ENCODE peak calls at places on chromosomes 4 and X, in seven cellular contexts. R is vagina, D is dorsolateral prefrontal cortex, U is tibial artery, E is gastrocnemius medialis, J is psoas muscle, L is AG04450. G is an unnamed sample.

GRCh38 chrX:121782976-121783375 is 735.6 kb downstream of the GLUD2 start:
- DNase-seq in R (no peak), D (no peak), U (no peak), E (no peak), J (no peak), L (no peak), G (no peak)

GRCh38 chr4:21697583-21697982 is 251.0 kb downstream of the KCNIP4 start:
- DNase-seq in R (no peak), D (peak), U (no peak), E (no peak), J (no peak), L (no peak), G (no peak)

GRCh38 chrX:129115935-129116334 is 407.4 kb downstream of the SMARCA1 start:
- DNase-seq in R (no peak), D (no peak), U (no peak), E (no peak), J (no peak), L (no peak), G (no peak)

GRCh38 chr4:41369680-41370079 is 113.0 kb downstream of the UCHL1 start:
- DNase-seq in R (no peak), D (no peak), U (peak), E (peak), J (peak), L (no peak), G (peak)

GRCh38 chr4:7183161-7183560 is 9.2 kb upstream of the SORCS2 start:
- DNase-seq in R (no peak), D (no peak), U (peak), E (no peak), J (no peak), L (no peak), G (no peak)

GRCh38 chr4:165370530-165370929 is 8.3 kb upstream of the CPE start:
- DNase-seq in R (no peak), D (no peak), U (no peak), E (no peak), J (no peak), L (no peak), G (no peak)

GRCh38 chr4:865121-865465 is 39.2 kb upstream of the CPLX1 start:
- DNase-seq in R (no peak), D (no peak), U (no peak), E (no peak), J (no peak), L (no peak), G (peak)

GRCh38 chrX:40470830-40471429 is 109.8 kb upstream of the ATP6AP2 start:
- DNase-seq in R (no peak), D (no peak), U (no peak), E (no peak), J (no peak), L (no peak), G (no peak)

GRCh38 chrX:63506320-63506719 is 155.2 kb upstream of the SPIN4 start:
- DNase-seq in R (no peak), D (no peak), U (no peak), E (no peak), J (no peak), L (no peak), G (no peak)

GRCh38 chr4:185332575-185333464 is 62.9 kb downstream of the LRP2BP start:
- DNase-seq in R (no peak), D (no peak), U (no peak), E (no peak), J (no peak), L (no peak), G (no peak)

GRCh38 chr4:80184791-80185756 is 12.2 kb upstream of the PRDM8 start:
- DNase-seq in R (no peak), D (no peak), U (peak), E (no peak), J (no peak), L (no peak), G (no peak)

GRCh38 chr4:142474398-142475087 is 371.6 kb downstream of the INPP4B start:
- DNase-seq in R (no peak), D (no peak), U (no peak), E (no peak), J (no peak), L (no peak), G (no peak)

GRCh38 chr4:8838911-8839431 is 32.7 kb downstream of the HMX1 start:
- DNase-seq in R (no peak), D (peak), U (peak), E (no peak), J (peak), L (no peak), G (no peak)

GRCh38 chr4:133377286-133377685 is 228.2 kb downstream of the PCDH10 start:
- DNase-seq in R (no peak), D (no peak), U (no peak), E (no peak), J (no peak), L (no peak), G (no peak)

GRCh38 chr4:141425124-141425523 is 204.4 kb downstream of the ZNF330 start:
- DNase-seq in R (no peak), D (no peak), U (no peak), E (no peak), J (no peak), L (peak), G (no peak)

GRCh38 chrX:12673487-12673886 is 117.7 kb upstream of the PRPS2 start:
- DNase-seq in R (no peak), D (no peak), U (no peak), E (no peak), J (no peak), L (no peak), G (no peak)

DNA sequence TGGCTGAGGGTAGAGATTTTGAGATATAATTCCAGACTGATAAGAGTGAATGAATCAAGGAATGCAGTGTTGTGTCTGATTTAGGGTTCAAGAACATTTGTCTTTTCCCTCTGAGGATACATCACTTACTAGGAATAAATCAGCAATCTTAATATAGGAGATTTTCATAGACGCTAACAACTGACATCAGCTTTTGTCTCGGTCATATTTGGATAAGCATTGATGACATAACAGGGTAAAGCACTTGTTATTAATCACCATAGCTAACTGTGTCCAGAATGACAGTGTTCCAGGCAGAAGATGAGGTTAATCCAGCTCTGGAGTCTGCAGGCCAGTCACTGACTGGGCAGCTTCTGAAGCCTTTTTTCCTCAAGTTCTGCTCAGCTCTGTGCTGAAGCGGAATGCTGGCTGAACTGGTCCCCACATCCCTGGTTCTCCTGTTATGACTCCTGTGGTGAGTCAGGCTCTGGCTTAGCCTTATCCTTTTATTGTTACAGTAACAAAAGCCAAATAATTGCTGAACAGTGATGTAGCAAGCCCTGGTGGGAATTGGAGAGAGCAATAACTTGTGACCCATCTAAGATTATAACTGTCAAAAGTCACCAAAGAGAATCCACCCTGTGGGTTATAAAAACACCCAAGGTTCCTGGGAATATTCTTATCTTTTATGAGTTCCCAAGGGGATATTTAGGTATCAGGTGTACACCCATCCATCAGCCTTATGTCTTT is 41.8 kb downstream of the FNIP2 start:
- DNase-seq in R (peak), D (no peak), U (peak), E (peak), J (peak), L (peak), G (peak)
- H3K4me3 ChIP-seq in R (peak), D (no peak), U (peak), E (peak), J (peak), L (peak), G (no peak)

DNA sequence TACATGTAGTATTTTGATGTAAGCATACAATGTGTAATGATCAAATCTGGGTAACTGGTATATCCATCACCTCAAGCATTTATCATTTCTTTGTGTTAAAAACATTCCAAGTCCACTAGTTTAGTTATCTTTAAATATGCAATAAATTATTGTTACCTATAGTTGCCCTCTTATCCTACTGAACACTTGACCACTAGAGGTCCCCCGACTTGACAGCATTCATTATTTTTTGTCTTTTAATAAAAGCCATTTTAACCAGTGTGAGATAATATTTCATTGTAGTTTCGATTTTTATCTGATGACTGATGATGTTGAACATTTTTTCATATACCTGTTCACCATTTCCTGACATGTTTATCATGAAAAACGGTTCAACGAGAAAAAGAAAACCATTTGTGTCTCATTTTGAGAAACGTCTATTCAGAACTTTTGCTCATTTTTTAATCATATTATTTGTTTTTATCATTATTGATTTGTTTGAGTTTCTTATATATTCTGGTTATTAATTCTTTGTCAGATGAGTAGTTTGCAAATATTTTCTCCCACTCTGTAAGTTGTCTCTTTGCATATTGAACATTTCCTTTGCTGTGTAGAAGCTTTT is 199.0 kb upstream of the CXXC4 start:
- DNase-seq in R (no peak), D (no peak), U (no peak), E (no peak), J (no peak), L (no peak), G (no peak)
- TF ChIP-seq CTCF in R (no peak), D (no peak), U (no peak), E (no peak), J (no peak), L (peak), G (peak)

GRCh38 chr4:181536196-181536746 is 706.9 kb upstream of the TENM3 start:
- DNase-seq in R (no peak), D (no peak), U (no peak), E (no peak), J (no peak), L (no peak), G (no peak)

GRCh38 chr4:181541396-181541795 is 701.8 kb upstream of the TENM3 start:
- DNase-seq in R (no peak), D (no peak), U (no peak), E (no peak), J (no peak), L (peak), G (no peak)

GRCh38 chr4:181538435-181538834 is 704.8 kb upstream of the TENM3 start:
- DNase-seq in R (no peak), D (no peak), U (no peak), E (no peak), J (no peak), L (no peak), G (no peak)

DNA sequence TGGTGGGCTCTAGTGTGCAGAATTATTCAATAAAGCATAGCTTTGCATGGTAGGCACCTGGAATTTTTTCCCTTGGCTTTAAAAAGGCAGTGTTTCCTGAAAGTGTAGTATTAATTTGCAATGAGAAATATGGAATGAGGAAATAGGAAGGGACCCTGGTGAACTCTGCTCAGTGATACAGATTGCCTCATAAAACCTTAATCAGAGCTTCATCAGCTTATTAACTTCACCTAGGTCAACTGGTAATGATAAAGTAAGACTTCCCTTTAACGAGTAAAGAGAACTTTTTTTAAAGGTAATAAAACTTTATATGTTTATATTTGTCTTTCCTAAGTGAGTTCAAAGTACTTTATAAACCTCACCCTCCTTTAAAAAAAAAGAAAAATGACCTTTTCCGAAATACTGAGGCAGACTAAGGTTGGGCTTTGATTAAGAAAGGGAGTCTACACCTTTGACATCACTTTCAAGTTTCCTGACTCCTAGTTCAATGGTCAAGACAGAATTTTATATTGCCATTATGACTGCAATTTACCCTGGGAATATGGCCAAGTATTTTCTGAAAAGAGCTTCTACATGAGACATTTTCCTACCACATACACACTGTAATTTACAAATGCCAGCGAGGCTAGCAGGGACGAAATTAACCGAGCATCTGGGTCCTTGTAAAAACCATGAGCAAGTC is 706.3 kb upstream of the TENM3 start:
- DNase-seq in R (no peak), D (no peak), U (no peak), E (no peak), J (no peak), L (no peak), G (no peak)
- H3K4me3 ChIP-seq in R (no peak), D (no peak), U (no peak), E (no peak), J (no peak), L (no peak), G (no peak)

GRCh38 chrX:112760697-112761096 is 79.9 kb downstream of the AMOT start:
- DNase-seq in R (no peak), D (no peak), U (no peak), E (no peak), J (no peak), L (no peak), G (no peak)
- TF ChIP-seq CTCF in R (no peak), D (no peak), U (no peak), E (no peak), J (peak), L (peak), G (peak)

DNA sequence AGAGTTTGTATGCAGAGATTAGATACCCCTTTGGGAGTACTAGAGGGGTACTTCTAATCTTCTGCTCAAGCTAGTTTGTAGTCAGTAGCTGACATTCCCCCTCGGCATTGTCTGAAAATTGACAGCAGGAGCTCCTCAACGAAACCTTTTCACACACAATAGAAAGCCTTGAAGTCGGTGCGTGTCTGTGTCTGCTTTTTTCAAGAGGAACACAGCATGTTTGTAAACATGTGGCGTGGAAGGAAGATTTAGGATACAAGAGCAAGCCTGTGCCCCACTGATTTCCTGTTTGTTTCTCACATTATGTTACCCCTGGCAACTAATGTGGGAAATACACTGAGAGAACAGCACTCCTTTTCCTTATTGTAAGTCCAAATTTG is 252.6 kb downstream of the ANKRD50 start:
- DNase-seq in R (no peak), D (no peak), U (no peak), E (no peak), J (no peak), L (no peak), G (no peak)
- H3K4me3 ChIP-seq in R (no peak), D (no peak), U (no peak), E (no peak), J (no peak), L (no peak), G (no peak)

GRCh38 chr4:76504613-76505465 is 69.8 kb downstream of the SHROOM3 start:
- DNase-seq in R (no peak), D (no peak), U (no peak), E (no peak), J (no peak), L (peak), G (no peak)
- TF ChIP-seq CTCF in R (peak), D (peak), U (peak), E (peak), J (peak), L (peak), G (peak)

GRCh38 chr4:47065099-47065498 is 33.7 kb downstream of the GABRB1 start:
- DNase-seq in R (no peak), D (no peak), U (no peak), E (no peak), J (no peak), L (no peak), G (no peak)

GRCh38 chr4:47060561-47060960 is 29.2 kb downstream of the GABRB1 start:
- DNase-seq in R (no peak), D (no peak), U (no peak), E (no peak), J (no peak), L (no peak), G (no peak)

DNA sequence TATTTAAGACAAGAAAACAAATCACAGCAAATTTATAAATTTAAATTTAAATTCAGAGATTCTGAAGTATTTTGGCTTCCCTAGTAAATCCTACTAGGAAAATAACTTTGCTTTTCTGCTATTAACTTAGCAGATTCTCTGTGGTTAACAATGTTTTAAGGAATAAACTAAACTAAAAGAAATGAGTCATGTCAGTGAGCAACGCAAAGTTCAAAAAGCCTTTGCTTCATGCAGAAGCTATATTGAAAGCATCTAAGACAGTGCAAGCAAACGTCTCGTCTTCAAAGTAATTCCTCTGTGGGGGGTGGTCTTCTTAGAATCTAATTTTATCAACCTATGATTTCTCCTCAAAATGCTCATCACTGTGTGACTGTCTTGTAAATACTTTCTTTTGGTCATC is 30.1 kb downstream of the GABRB1 start:
- DNase-seq in R (no peak), D (no peak), U (no peak), E (no peak), J (no peak), L (peak), G (no peak)
- H3K4me3 ChIP-seq in R (no peak), D (no peak), U (no peak), E (no peak), J (no peak), L (no peak), G (no peak)

GRCh38 chr4:25234390-25235367 is 846 bp downstream of the PI4K2B start:
- DNase-seq in R (no peak), D (no peak), U (peak), E (peak), J (peak), L (peak), G (peak)
- TF ChIP-seq CTCF in R (no peak), D (peak), U (peak), E (no peak), J (peak), L (peak), G (peak)

G was measured in right lobe of liver.